ENCODE peak calls at places on chromosomes 3 and 15, in nine cellular contexts. One of them, this sample, is unnamed. For H3K27me3, the result is how much of the 10 kb centered on the place peaks cover.

GRCh38 chr3:134607054-134608022 is 43.5 kb downstream of the KY start:
- DNase-seq in Peyer's patch: no peak
- DNase-seq in AG04450: no peak
- DNase-seq in sigmoid colon: no peak
- DNase-seq in mesendoderm: no peak
- DNase-seq in heart right ventricle: no peak
- DNase-seq in brain microvascular endothelial cell: no peak
- DNase-seq in CD8-positive, alpha-beta memory T cell: no peak
- DNase-seq in heart left ventricle: no peak
- DNase-seq in this sample: no peak

GRCh38 chr3:13451301-13451673 is 28.8 kb upstream of the HDAC11 start:
- DNase-seq in Peyer's patch: no peak
- DNase-seq in AG04450: no peak
- DNase-seq in sigmoid colon: no peak
- DNase-seq in mesendoderm: no peak
- DNase-seq in heart right ventricle: no peak
- DNase-seq in brain microvascular endothelial cell: peak
- DNase-seq in CD8-positive, alpha-beta memory T cell: no peak
- DNase-seq in heart left ventricle: no peak
- DNase-seq in this sample: no peak

GRCh38 chr3:142691527-142691926 is 32.3 kb upstream of the TRPC1 start:
- DNase-seq in Peyer's patch: no peak
- DNase-seq in AG04450: no peak
- DNase-seq in sigmoid colon: no peak
- DNase-seq in mesendoderm: no peak
- DNase-seq in heart right ventricle: no peak
- DNase-seq in brain microvascular endothelial cell: no peak
- DNase-seq in CD8-positive, alpha-beta memory T cell: no peak
- DNase-seq in heart left ventricle: no peak
- DNase-seq in this sample: no peak

GRCh38 chr15:89129123-89129815 is 41.0 kb downstream of the ABHD2 start:
- DNase-seq in Peyer's patch: peak
- DNase-seq in AG04450: no peak
- DNase-seq in sigmoid colon: no peak
- DNase-seq in mesendoderm: peak
- DNase-seq in heart right ventricle: peak
- DNase-seq in brain microvascular endothelial cell: no peak
- DNase-seq in CD8-positive, alpha-beta memory T cell: peak
- DNase-seq in heart left ventricle: no peak
- DNase-seq in this sample: no peak

GRCh38 chr15:78448441-78449219 is 10.6 kb downstream of the IREB2 start:
- DNase-seq in Peyer's patch: no peak
- DNase-seq in AG04450: no peak
- DNase-seq in sigmoid colon: no peak
- DNase-seq in mesendoderm: peak
- DNase-seq in heart right ventricle: no peak
- DNase-seq in brain microvascular endothelial cell: no peak
- DNase-seq in CD8-positive, alpha-beta memory T cell: no peak
- DNase-seq in heart left ventricle: no peak
- DNase-seq in this sample: no peak

GRCh38 chr3:57706462-57706861 is 13.6 kb upstream of the DENND6A start:
- DNase-seq in Peyer's patch: no peak
- DNase-seq in AG04450: peak
- DNase-seq in sigmoid colon: no peak
- DNase-seq in mesendoderm: no peak
- DNase-seq in heart right ventricle: no peak
- DNase-seq in brain microvascular endothelial cell: peak
- DNase-seq in CD8-positive, alpha-beta memory T cell: no peak
- DNase-seq in heart left ventricle: no peak
- DNase-seq in this sample: peak

GRCh38 chr3:182886497-182886896 is 93.2 kb downstream of the ATP11B start:
- DNase-seq in Peyer's patch: no peak
- DNase-seq in AG04450: no peak
- DNase-seq in sigmoid colon: no peak
- DNase-seq in mesendoderm: no peak
- DNase-seq in heart right ventricle: no peak
- DNase-seq in brain microvascular endothelial cell: no peak
- DNase-seq in CD8-positive, alpha-beta memory T cell: no peak
- DNase-seq in heart left ventricle: no peak
- DNase-seq in this sample: no peak

GRCh38 chr3:12040902-12041301 is 36.7 kb downstream of the SYN2 start:
- DNase-seq in Peyer's patch: no peak
- DNase-seq in AG04450: no peak
- DNase-seq in sigmoid colon: no peak
- DNase-seq in mesendoderm: no peak
- DNase-seq in heart right ventricle: no peak
- DNase-seq in brain microvascular endothelial cell: no peak
- DNase-seq in CD8-positive, alpha-beta memory T cell: no peak
- DNase-seq in heart left ventricle: no peak
- DNase-seq in this sample: no peak

GRCh38 chr3:10777627-10778026 is 38.4 kb upstream of the SLC6A11 start:
- DNase-seq in Peyer's patch: no peak
- DNase-seq in AG04450: no peak
- DNase-seq in sigmoid colon: no peak
- DNase-seq in mesendoderm: no peak
- DNase-seq in heart right ventricle: no peak
- DNase-seq in brain microvascular endothelial cell: no peak
- DNase-seq in CD8-positive, alpha-beta memory T cell: no peak
- DNase-seq in heart left ventricle: no peak
- DNase-seq in this sample: no peak

GRCh38 chr3:59540696-59541095 is 490.9 kb upstream of the CFAP20DC start:
- DNase-seq in Peyer's patch: no peak
- DNase-seq in AG04450: no peak
- DNase-seq in sigmoid colon: no peak
- DNase-seq in mesendoderm: peak
- DNase-seq in heart right ventricle: no peak
- DNase-seq in brain microvascular endothelial cell: no peak
- DNase-seq in CD8-positive, alpha-beta memory T cell: no peak
- DNase-seq in heart left ventricle: no peak
- DNase-seq in this sample: no peak

GRCh38 chr15:100043732-100044131 is 298.0 kb downstream of the ADAMTS17 start:
- DNase-seq in Peyer's patch: no peak
- DNase-seq in AG04450: no peak
- DNase-seq in sigmoid colon: no peak
- DNase-seq in mesendoderm: no peak
- DNase-seq in heart right ventricle: no peak
- DNase-seq in brain microvascular endothelial cell: no peak
- DNase-seq in CD8-positive, alpha-beta memory T cell: no peak
- DNase-seq in heart left ventricle: no peak
- DNase-seq in this sample: no peak

GRCh38 chr15:68487087-68487843 is 55.3 kb upstream of the ITGA11 start:
- DNase-seq in Peyer's patch: no peak
- DNase-seq in AG04450: no peak
- DNase-seq in sigmoid colon: no peak
- DNase-seq in mesendoderm: no peak
- DNase-seq in heart right ventricle: no peak
- DNase-seq in brain microvascular endothelial cell: peak
- DNase-seq in CD8-positive, alpha-beta memory T cell: no peak
- DNase-seq in heart left ventricle: no peak
- DNase-seq in this sample: peak

GRCh38 chr3:196287066-196287404 is 491 bp downstream of the PCYT1A start:
- DNase-seq in Peyer's patch: peak
- DNase-seq in AG04450: no peak
- DNase-seq in sigmoid colon: peak
- DNase-seq in mesendoderm: no peak
- DNase-seq in heart right ventricle: peak
- DNase-seq in brain microvascular endothelial cell: no peak
- DNase-seq in CD8-positive, alpha-beta memory T cell: no peak
- DNase-seq in heart left ventricle: no peak
- DNase-seq in this sample: no peak

GRCh38 chr15:26298666-26299065 is 435.5 kb upstream of the ATP10A start:
- DNase-seq in Peyer's patch: no peak
- DNase-seq in AG04450: no peak
- DNase-seq in sigmoid colon: no peak
- DNase-seq in mesendoderm: no peak
- DNase-seq in heart right ventricle: no peak
- DNase-seq in brain microvascular endothelial cell: no peak
- DNase-seq in CD8-positive, alpha-beta memory T cell: no peak
- DNase-seq in heart left ventricle: no peak
- DNase-seq in this sample: no peak

GRCh38 chr3:22373182-22373581 is 622.2 kb upstream of the ZNF385D start:
- DNase-seq in Peyer's patch: no peak
- DNase-seq in AG04450: no peak
- DNase-seq in sigmoid colon: no peak
- DNase-seq in mesendoderm: peak
- DNase-seq in heart right ventricle: no peak
- DNase-seq in brain microvascular endothelial cell: no peak
- DNase-seq in CD8-positive, alpha-beta memory T cell: no peak
- DNase-seq in heart left ventricle: no peak
- DNase-seq in this sample: no peak
- H3K27me3 ChIP-seq in Peyer's patch: under half
- H3K27me3 ChIP-seq in AG04450: under half
- H3K27me3 ChIP-seq in sigmoid colon: under half
- H3K27me3 ChIP-seq in mesendoderm: under half
- H3K27me3 ChIP-seq in heart right ventricle: half or more
- H3K27me3 ChIP-seq in brain microvascular endothelial cell: under half
- H3K27me3 ChIP-seq in CD8-positive, alpha-beta memory T cell: under half
- H3K27me3 ChIP-seq in heart left ventricle: under half
- H3K27me3 ChIP-seq in this sample: under half

GRCh38 chr3:146019508-146019907 is 141.5 kb downstream of the PLOD2 start:
- DNase-seq in Peyer's patch: no peak
- DNase-seq in AG04450: peak
- DNase-seq in sigmoid colon: no peak
- DNase-seq in mesendoderm: no peak
- DNase-seq in heart right ventricle: no peak
- DNase-seq in brain microvascular endothelial cell: peak
- DNase-seq in CD8-positive, alpha-beta memory T cell: no peak
- DNase-seq in heart left ventricle: no peak
- DNase-seq in this sample: no peak
- H3K4me3 ChIP-seq in Peyer's patch: no peak
- H3K4me3 ChIP-seq in AG04450: no peak
- H3K4me3 ChIP-seq in sigmoid colon: no peak
- H3K4me3 ChIP-seq in mesendoderm: no peak
- H3K4me3 ChIP-seq in heart right ventricle: no peak
- H3K4me3 ChIP-seq in brain microvascular endothelial cell: no peak
- H3K4me3 ChIP-seq in CD8-positive, alpha-beta memory T cell: no peak
- H3K4me3 ChIP-seq in heart left ventricle: no peak
- H3K4me3 ChIP-seq in this sample: no peak

DNA sequence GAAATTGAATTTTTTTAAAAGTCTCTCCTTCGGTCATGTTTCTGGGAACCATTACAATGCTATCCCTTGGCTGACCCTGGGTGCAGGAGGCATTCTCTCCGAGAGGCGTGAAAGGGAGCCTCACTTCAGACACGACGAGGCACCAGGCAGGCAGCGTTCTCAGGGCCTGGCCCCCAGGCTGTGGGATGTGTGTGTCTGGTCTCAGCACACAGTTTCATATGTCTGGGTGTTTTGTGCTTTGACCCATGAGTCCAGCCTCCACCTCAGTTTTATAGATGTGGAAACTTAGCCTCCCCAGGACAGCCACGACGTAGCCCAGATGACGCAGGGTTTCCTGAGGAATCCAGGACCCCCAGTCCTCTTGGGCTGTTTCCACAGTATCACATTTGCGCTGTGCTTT is 34.0 kb downstream of the FGD5 start:
- DNase-seq in Peyer's patch: no peak
- DNase-seq in AG04450: no peak
- DNase-seq in sigmoid colon: no peak
- DNase-seq in mesendoderm: no peak
- DNase-seq in heart right ventricle: no peak
- DNase-seq in brain microvascular endothelial cell: no peak
- DNase-seq in CD8-positive, alpha-beta memory T cell: no peak
- DNase-seq in heart left ventricle: no peak
- DNase-seq in this sample: no peak
- H3K27me3 ChIP-seq in Peyer's patch: under half
- H3K27me3 ChIP-seq in AG04450: under half
- H3K27me3 ChIP-seq in sigmoid colon: under half
- H3K27me3 ChIP-seq in mesendoderm: under half
- H3K27me3 ChIP-seq in heart right ventricle: under half
- H3K27me3 ChIP-seq in brain microvascular endothelial cell: under half
- H3K27me3 ChIP-seq in CD8-positive, alpha-beta memory T cell: under half
- H3K27me3 ChIP-seq in heart left ventricle: under half
- H3K27me3 ChIP-seq in this sample: under half

DNA sequence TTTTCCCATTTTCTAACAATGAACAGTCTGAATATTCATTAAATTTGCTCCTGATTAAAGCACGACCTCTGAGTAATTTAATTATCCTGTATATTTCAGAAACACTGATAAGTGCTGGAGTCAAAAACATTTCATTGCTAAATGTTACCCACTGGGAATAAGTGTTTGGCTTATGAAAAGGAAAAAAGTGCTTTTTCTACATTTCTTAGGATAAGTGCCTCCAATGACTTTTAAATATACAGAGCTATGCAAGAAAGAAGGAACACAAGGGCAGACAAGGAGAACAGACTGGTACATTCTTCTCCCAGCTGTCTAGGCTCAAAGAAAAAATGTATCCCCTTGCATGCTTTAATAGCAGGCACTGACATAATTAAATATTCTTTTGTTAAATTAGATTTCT is 32.3 kb upstream of the SYNPR start:
- DNase-seq in Peyer's patch: no peak
- DNase-seq in AG04450: no peak
- DNase-seq in sigmoid colon: no peak
- DNase-seq in mesendoderm: no peak
- DNase-seq in heart right ventricle: no peak
- DNase-seq in brain microvascular endothelial cell: no peak
- DNase-seq in CD8-positive, alpha-beta memory T cell: no peak
- DNase-seq in heart left ventricle: no peak
- DNase-seq in this sample: no peak
- H3K4me3 ChIP-seq in Peyer's patch: no peak
- H3K4me3 ChIP-seq in AG04450: no peak
- H3K4me3 ChIP-seq in sigmoid colon: no peak
- H3K4me3 ChIP-seq in mesendoderm: no peak
- H3K4me3 ChIP-seq in heart right ventricle: no peak
- H3K4me3 ChIP-seq in brain microvascular endothelial cell: no peak
- H3K4me3 ChIP-seq in CD8-positive, alpha-beta memory T cell: no peak
- H3K4me3 ChIP-seq in heart left ventricle: no peak
- H3K4me3 ChIP-seq in this sample: no peak